ENCODE peak calls at places on chromosomes 5 and 9, in eight cellular contexts. Y is AG09309; M is neural crest cell; E is breast epithelium; B is retinal pigment epithelial cell; H is choroid plexus epithelial cell; D is BE2C; J is CD4-positive, alpha-beta T cell. V is an unnamed sample.

GRCh38 chr5:167633114-167633513 is 658.3 kb upstream of the WWC1 start:
- DNase-seq in B (no peak), E (no peak), D (no peak), Y (no peak), J (no peak), M (no peak), H (no peak), V (no peak)

GRCh38 chr5:79093762-79094161 is 17.8 kb upstream of the BHMT start:
- DNase-seq in M (no peak), J (no peak), D (no peak), E (no peak), H (no peak), Y (no peak), B (no peak), V (no peak)

GRCh38 chr9:96317335-96317980 is 15.5 kb upstream of the HSD17B3 start:
- DNase-seq in Y (no peak), M (peak; percentile 53), E (no peak), J (peak; percentile 5), D (peak; percentile 40), H (peak; percentile 86), B (no peak), V (peak; percentile 69)

GRCh38 chr5:123700624-123701023 is 188.6 kb downstream of the CSNK1G3 start:
- DNase-seq in M (no peak), B (peak; percentile 95), E (no peak), D (no peak), Y (peak; percentile 95), H (peak; percentile 99), J (no peak), V (no peak)

GRCh38 chr5:74624931-74625505 is 15.5 kb downstream of the ENC1 start:
- DNase-seq in J (no peak), D (peak; percentile 45), B (no peak), H (no peak), M (no peak), Y (no peak), E (no peak), V (no peak)

GRCh38 chr9:131500939-131501541 is 1.7 kb upstream of the POMT1 start:
- DNase-seq in M (no peak), H (peak; percentile 67), J (peak; percentile 54), B (no peak), D (no peak), Y (peak; percentile 28), E (no peak), V (no peak)

GRCh38 chr9:36318212-36318802 is 60.1 kb upstream of the GNE start:
- DNase-seq in H (no peak), D (no peak), M (no peak), E (no peak), J (no peak), Y (no peak), B (no peak), V (no peak)

GRCh38 chr9:135211524-135211890 is 124.0 kb downstream of the OLFM1 start:
- DNase-seq in E (no peak), J (no peak), B (no peak), Y (no peak), D (no peak), M (no peak), H (no peak), V (no peak)

GRCh38 chr5:14453486-14453885 is 128.1 kb upstream of the OTULINL start:
- DNase-seq in J (no peak), H (no peak), M (no peak), E (no peak), B (peak; percentile 44), Y (no peak), D (no peak), V (no peak)

GRCh38 chr5:94645053-94645452 is 26.6 kb downstream of the SLF1 start:
- DNase-seq in Y (no peak), M (no peak), E (no peak), H (no peak), J (no peak), D (no peak), B (no peak), V (no peak)

GRCh38 chr5:142110046-142110531 is 1.5 kb downstream of the NDFIP1 start:
- DNase-seq in E (no peak), B (no peak), Y (no peak), M (no peak), H (peak; percentile 41), J (no peak), D (no peak), V (peak; percentile 5)

GRCh38 chr9:92140754-92141143 is 25.5 kb upstream of the SPTLC1 start:
- DNase-seq in Y (no peak), B (no peak), D (no peak), H (no peak), M (no peak), J (no peak), E (no peak), V (no peak)

GRCh38 chr5:59275537-59276276 is 617.8 kb downstream of the PDE4D start:
- DNase-seq in B (no peak), D (no peak), J (no peak), E (no peak), H (peak; percentile 86), Y (no peak), M (peak; percentile 29), V (peak; percentile 36)

GRCh38 chr5:41876678-41877077 is 6.5 kb upstream of the OXCT1 start:
- DNase-seq in Y (no peak), M (no peak), E (no peak), J (no peak), H (no peak), B (no peak), D (no peak), V (no peak)

GRCh38 chr9:129102791-129103594 is 7.6 kb downstream of the CRAT start:
- DNase-seq in M (peak; percentile 36), D (peak; percentile 77), J (no peak), E (no peak), Y (no peak), H (peak; percentile 67), B (no peak), V (peak; percentile 52)

GRCh38 chr9:83330207-83331196 is 207.7 kb downstream of the FRMD3 start:
- DNase-seq in Y (no peak), H (peak; percentile 33), M (no peak), B (no peak), E (no peak), D (no peak), J (no peak), V (no peak)
- TF ChIP-seq CTCF in Y (peak; percentile 9), H (peak; percentile 42), M (peak; percentile 38), B (peak; percentile 14), E (no peak), D (peak; percentile 35), J (no peak), V (no peak)

DNA sequence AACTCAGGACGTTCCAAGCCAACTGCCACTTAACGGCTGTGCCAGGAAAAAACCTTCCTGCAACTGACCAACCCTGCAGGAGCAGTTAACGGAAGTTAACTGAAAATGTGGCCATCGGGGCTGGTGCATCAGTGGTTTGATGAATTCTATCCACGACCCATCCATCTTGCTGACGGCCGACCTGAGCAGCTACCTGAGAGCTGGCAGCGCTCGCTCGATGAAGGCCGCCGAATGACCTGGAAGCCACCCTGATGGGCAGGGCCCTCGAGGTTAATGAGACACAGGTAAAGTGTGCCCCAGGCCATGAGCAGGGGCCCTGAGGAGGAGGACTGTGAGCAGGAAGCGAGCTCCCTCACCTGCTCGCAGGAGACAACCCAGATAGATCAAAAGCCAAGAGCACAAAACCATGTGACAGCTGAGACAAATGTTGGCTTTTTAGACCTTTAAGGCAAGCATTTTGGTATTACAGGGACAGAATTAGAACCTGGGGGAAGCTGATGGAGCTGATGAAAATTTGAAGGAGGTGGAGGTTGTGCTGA is 35.3 kb upstream of the FLT4 start:
- DNase-seq in E (no peak), B (no peak), H (no peak), M (no peak), J (peak; percentile 11), D (no peak), Y (no peak), V (no peak)
- TF ChIP-seq CTCF in E (no peak), B (no peak), H (no peak), M (no peak), J (no peak), D (no peak), Y (no peak), V (no peak)

GRCh38 chr5:10686890-10687289 is 74.1 kb downstream of the DAP start:
- DNase-seq in M (no peak), B (no peak), H (no peak), E (no peak), D (no peak), J (no peak), Y (no peak), V (no peak)

GRCh38 chr5:10690460-10690859 is 70.6 kb downstream of the DAP start:
- DNase-seq in Y (no peak), H (peak; percentile 41), B (no peak), E (no peak), J (no peak), M (no peak), D (no peak), V (no peak)

GRCh38 chr5:10688651-10689171 is 72.3 kb downstream of the DAP start:
- DNase-seq in B (no peak), J (no peak), E (no peak), M (no peak), H (no peak), Y (no peak), D (no peak), V (no peak)

GRCh38 chr5:10691826-10692785 is 68.9 kb downstream of the DAP start:
- DNase-seq in B (no peak), J (no peak), M (no peak), E (no peak), D (no peak), H (peak; percentile 72), Y (no peak), V (no peak)

DNA sequence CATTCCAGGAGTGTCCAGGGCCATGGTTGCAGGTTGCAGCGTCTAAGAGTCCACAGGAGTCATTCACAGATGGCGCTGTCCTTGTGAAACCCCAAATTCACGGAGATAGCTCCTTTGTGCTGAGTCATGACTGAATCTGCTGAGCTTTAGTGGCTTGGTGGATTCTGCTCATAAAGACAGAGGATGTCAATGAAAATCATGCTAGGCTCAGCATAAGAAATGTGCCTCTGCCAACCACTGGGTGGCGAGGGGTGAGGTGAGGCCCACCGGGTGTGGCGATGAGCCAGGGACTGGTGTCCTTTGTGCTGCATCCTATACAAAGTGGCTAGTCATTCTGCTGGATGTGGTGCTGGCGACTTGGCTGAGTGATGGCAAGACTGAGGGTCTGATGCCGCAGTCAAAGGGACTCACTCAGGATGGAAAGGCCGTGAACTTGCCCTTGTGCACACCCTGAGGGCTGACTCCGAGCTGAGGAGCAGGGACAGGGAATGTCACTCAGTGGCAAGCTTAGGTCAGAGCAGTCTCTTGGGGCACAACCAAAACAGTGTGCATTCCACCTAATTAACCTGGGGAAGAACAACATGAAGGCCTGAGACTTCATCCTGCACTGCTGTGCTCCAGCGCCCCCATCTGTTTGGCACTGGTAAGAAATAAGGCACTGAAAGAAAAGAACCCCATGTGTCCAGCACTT is 71.5 kb downstream of the DAP start:
- DNase-seq in J (no peak), Y (no peak), H (peak; percentile 59), B (no peak), D (peak; percentile 70), E (no peak), M (peak; percentile 8), V (peak; percentile 37)
- TF ChIP-seq CTCF in J (no peak), Y (peak; percentile 26), H (peak; percentile 61), B (peak; percentile 48), D (peak; percentile 64), E (no peak), M (peak; percentile 31), V (peak; percentile 35)

DNA sequence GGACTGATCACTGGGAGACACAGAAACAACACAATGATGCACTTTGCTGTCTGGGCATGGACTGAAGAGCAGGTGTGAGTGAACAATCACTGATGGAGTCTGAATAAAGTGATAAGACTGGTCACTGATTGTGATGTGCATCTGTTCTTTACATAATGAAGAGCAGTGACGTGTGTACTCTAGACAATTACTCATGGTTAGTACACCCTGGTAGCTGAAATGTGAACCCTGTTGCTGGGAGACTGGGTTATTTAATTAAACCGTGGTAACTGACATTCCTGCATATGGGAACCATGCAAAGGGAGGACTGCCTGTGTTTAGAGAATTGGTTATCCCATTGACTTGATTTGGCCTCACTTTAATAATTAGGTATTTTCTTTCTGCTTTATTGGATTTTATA is 202.9 kb downstream of the NR2F1-AS1 start:
- DNase-seq in B (peak; percentile 33), Y (peak; percentile 40), H (peak; percentile 78), E (no peak), D (no peak), J (no peak), M (no peak), V (no peak)
- TF ChIP-seq CTCF in B (no peak), Y (no peak), H (no peak), E (no peak), D (no peak), J (no peak), M (no peak), V (no peak)